ENCODE peak calls at places on chromosomes 11 and 22, in four cellular contexts. One of them, this sample, is unnamed.
A peak's percentile ranks its signal among the peaks of the same experiment; 100 is the strongest.

GRCh38 chr11:87306260-87306861 is 268.6 kb downstream of the TMEM135 start:
- ATAC-seq in GM12878: no peak
- ATAC-seq in upper lobe of left lung: no peak
- ATAC-seq in HepG2: no peak
- ATAC-seq in this sample: no peak

GRCh38 chr11:70780246-70780535 is 381.9 kb downstream of the CTTN start:
- ATAC-seq in upper lobe of left lung: no peak
- ATAC-seq in GM12878: no peak
- ATAC-seq in HepG2: no peak
- ATAC-seq in this sample: no peak

GRCh38 chr11:58730507-58731089 is 1.1 kb downstream of the GLYAT start:
- ATAC-seq in HepG2: no peak
- ATAC-seq in upper lobe of left lung: no peak
- ATAC-seq in GM12878: no peak
- ATAC-seq in this sample: no peak

GRCh38 chr11:95821640-95822039 is 31.3 kb downstream of the CEP57 start:
- ATAC-seq in HepG2: no peak
- ATAC-seq in GM12878: no peak
- ATAC-seq in upper lobe of left lung: no peak
- ATAC-seq in this sample: no peak

GRCh38 chr22:22178992-22179391 is 65.6 kb upstream of the VPREB1 start:
- ATAC-seq in GM12878: no peak
- ATAC-seq in HepG2: no peak
- ATAC-seq in upper lobe of left lung: no peak
- ATAC-seq in this sample: no peak

GRCh38 chr11:29306527-29306926 is 710.3 kb downstream of the KCNA4 start:
- ATAC-seq in GM12878: no peak
- ATAC-seq in HepG2: no peak
- ATAC-seq in upper lobe of left lung: no peak
- ATAC-seq in this sample: no peak

GRCh38 chr11:13663631-13664071 is 4.8 kb upstream of the FAR1 start:
- ATAC-seq in HepG2: no peak
- ATAC-seq in GM12878: no peak
- ATAC-seq in upper lobe of left lung: no peak
- ATAC-seq in this sample: no peak

GRCh38 chr22:40326905-40327735 is 19.2 kb upstream of the ADSL start:
- ATAC-seq in HepG2: no peak
- ATAC-seq in GM12878: no peak
- ATAC-seq in upper lobe of left lung: no peak
- ATAC-seq in this sample: no peak

GRCh38 chr11:128180446-128181089 is 406.8 kb downstream of the ETS1 start:
- ATAC-seq in upper lobe of left lung: no peak
- ATAC-seq in GM12878: no peak
- ATAC-seq in HepG2: no peak
- ATAC-seq in this sample: no peak

GRCh38 chr11:130588471-130588870 is 140.0 kb downstream of the ADAMTS15 start:
- ATAC-seq in upper lobe of left lung: no peak
- ATAC-seq in HepG2: no peak
- ATAC-seq in GM12878: no peak
- ATAC-seq in this sample: no peak

GRCh38 chr22:22759371-22759770 is 115.0 kb downstream of the GGTLC2 start:
- ATAC-seq in upper lobe of left lung: no peak
- ATAC-seq in HepG2: no peak
- ATAC-seq in GM12878: no peak
- ATAC-seq in this sample: no peak

GRCh38 chr11:36447514-36447913 is 62.6 kb downstream of the TRAF6 start:
- ATAC-seq in GM12878: no peak
- ATAC-seq in upper lobe of left lung: no peak
- ATAC-seq in HepG2: no peak
- ATAC-seq in this sample: no peak

GRCh38 chr11:766106-766940 is 11.0 kb downstream of the GATD1 start:
- ATAC-seq in GM12878: no peak
- ATAC-seq in HepG2: no peak
- ATAC-seq in upper lobe of left lung: no peak
- ATAC-seq in this sample: no peak

GRCh38 chr22:40401532-40401931 is 31.1 kb downstream of the SGSM3 start:
- ATAC-seq in HepG2: no peak
- ATAC-seq in upper lobe of left lung: no peak
- ATAC-seq in GM12878: no peak
- ATAC-seq in this sample: no peak

GRCh38 chr11:40328890-40329617 is 1130.4 kb downstream of the LRRC4C start:
- ATAC-seq in upper lobe of left lung: peak; percentile 89
- ATAC-seq in GM12878: no peak
- ATAC-seq in HepG2: peak; percentile 70
- ATAC-seq in this sample: peak; percentile 85

GRCh38 chr22:46833228-46833627 is 70.8 kb downstream of the TBC1D22A start:
- ATAC-seq in GM12878: no peak
- ATAC-seq in HepG2: peak; percentile 82
- ATAC-seq in upper lobe of left lung: no peak
- ATAC-seq in this sample: no peak

GRCh38 chr22:23565942-23566715 is 14.0 kb downstream of the IGLL1 start:
- ATAC-seq in HepG2: peak; percentile 73
- ATAC-seq in upper lobe of left lung: peak; percentile 26
- ATAC-seq in GM12878: no peak
- ATAC-seq in this sample: no peak

GRCh38 chr22:49678137-49678841 is 149.4 kb downstream of the BRD1 start:
- ATAC-seq in GM12878: no peak
- ATAC-seq in upper lobe of left lung: no peak
- ATAC-seq in HepG2: no peak
- ATAC-seq in this sample: no peak

GRCh38 chr11:43410394-43410793 is 51.7 kb downstream of the TTC17 start:
- ATAC-seq in GM12878: no peak
- ATAC-seq in HepG2: no peak
- ATAC-seq in upper lobe of left lung: no peak
- ATAC-seq in this sample: no peak

GRCh38 chr22:47032091-47032943 is 269.9 kb downstream of the TBC1D22A start:
- ATAC-seq in HepG2: no peak
- ATAC-seq in GM12878: no peak
- ATAC-seq in upper lobe of left lung: peak; percentile 61
- ATAC-seq in this sample: no peak

GRCh38 chr22:44557064-44557748 is 59.2 kb upstream of the RTL6 start:
- ATAC-seq in HepG2: no peak
- ATAC-seq in upper lobe of left lung: no peak
- ATAC-seq in GM12878: peak; percentile 44
- ATAC-seq in this sample: no peak

GRCh38 chr11:109971184-109971523 is 122.0 kb upstream of the ZC3H12C start:
- ATAC-seq in GM12878: peak; percentile 32
- ATAC-seq in HepG2: no peak
- ATAC-seq in upper lobe of left lung: no peak
- ATAC-seq in this sample: no peak

GRCh38 chr22:25540128-25540790 is 24.2 kb upstream of the GRK3 start:
- ATAC-seq in GM12878: no peak
- ATAC-seq in HepG2: no peak
- ATAC-seq in upper lobe of left lung: peak; percentile 30
- ATAC-seq in this sample: no peak

GRCh38 chr11:11786771-11787170 is 55.0 kb upstream of the USP47 start:
- ATAC-seq in GM12878: peak; percentile 53
- ATAC-seq in HepG2: peak; percentile 50
- ATAC-seq in upper lobe of left lung: no peak
- ATAC-seq in this sample: no peak

GRCh38 chr11:96204721-96205459 is 138.1 kb downstream of the MAML2 start:
- ATAC-seq in HepG2: no peak
- ATAC-seq in upper lobe of left lung: no peak
- ATAC-seq in GM12878: no peak
- ATAC-seq in this sample: no peak

GRCh38 chr22:31253949-31254348 is 38.3 kb downstream of the PIK3IP1 start:
- ATAC-seq in HepG2: no peak
- ATAC-seq in upper lobe of left lung: peak; percentile 53
- ATAC-seq in GM12878: no peak
- ATAC-seq in this sample: no peak

GRCh38 chr22:11626422-11626773 is 3901.6 kb upstream of the OR11H1 start:
- ATAC-seq in GM12878: no peak
- ATAC-seq in HepG2: no peak
- ATAC-seq in upper lobe of left lung: no peak
- ATAC-seq in this sample: no peak

GRCh38 chr11:79087238-79087956 is 353.4 kb downstream of the TENM4 start:
- ATAC-seq in GM12878: no peak
- ATAC-seq in HepG2: peak; percentile 89
- ATAC-seq in upper lobe of left lung: no peak
- ATAC-seq in this sample: peak; percentile 15

GRCh38 chr11:84914511-84914910 is 712.6 kb downstream of the DLG2 start:
- ATAC-seq in GM12878: no peak
- ATAC-seq in upper lobe of left lung: no peak
- ATAC-seq in HepG2: no peak
- ATAC-seq in this sample: no peak

GRCh38 chr11:103903621-103904323 is 132.7 kb upstream of the DDI1 start:
- ATAC-seq in upper lobe of left lung: no peak
- ATAC-seq in GM12878: peak; percentile 87
- ATAC-seq in HepG2: no peak
- ATAC-seq in this sample: no peak

GRCh38 chr11:3196161-3197043 is 22.2 kb downstream of the MRGPRG start:
- ATAC-seq in HepG2: no peak
- ATAC-seq in upper lobe of left lung: no peak
- ATAC-seq in GM12878: no peak
- ATAC-seq in this sample: no peak

GRCh38 chr11:69730500-69730899 is 26.7 kb upstream of the FGF19 start:
- ATAC-seq in upper lobe of left lung: no peak
- ATAC-seq in GM12878: no peak
- ATAC-seq in HepG2: no peak
- ATAC-seq in this sample: no peak

GRCh38 chr11:65743928-65744698 is 23.5 kb upstream of the RNASEH2C start:
- ATAC-seq in HepG2: peak; percentile 98
- ATAC-seq in upper lobe of left lung: peak; percentile 56
- ATAC-seq in GM12878: peak; percentile 56
- ATAC-seq in this sample: no peak

GRCh38 chr11:92975285-92975684 is 5.8 kb downstream of the MTNR1B start:
- ATAC-seq in GM12878: no peak
- ATAC-seq in upper lobe of left lung: no peak
- ATAC-seq in HepG2: peak; percentile 91
- ATAC-seq in this sample: no peak

GRCh38 chr11:76566811-76567210 is 103.7 kb downstream of the LRRC32 start:
- ATAC-seq in HepG2: no peak
- ATAC-seq in GM12878: no peak
- ATAC-seq in upper lobe of left lung: no peak
- ATAC-seq in this sample: no peak

GRCh38 chr22:31425331-31426050 is 26.1 kb downstream of the DRG1 start:
- ATAC-seq in upper lobe of left lung: no peak
- ATAC-seq in GM12878: no peak
- ATAC-seq in HepG2: no peak
- ATAC-seq in this sample: no peak

GRCh38 chr22:19620742-19621371 is 93.4 kb upstream of the SEPTIN5 start:
- ATAC-seq in HepG2: no peak
- ATAC-seq in upper lobe of left lung: peak; percentile 15
- ATAC-seq in GM12878: no peak
- ATAC-seq in this sample: peak; percentile 68

GRCh38 chr11:9264381-9265210 is 554 bp downstream of the DENND5A start:
- ATAC-seq in HepG2: peak; percentile 9
- ATAC-seq in GM12878: peak; percentile 43
- ATAC-seq in upper lobe of left lung: peak; percentile 91
- ATAC-seq in this sample: peak; percentile 76
- TF ChIP-seq POLR2AphosphoS5 in HepG2: no peak
- TF ChIP-seq POLR2AphosphoS5 in GM12878: no peak
- TF ChIP-seq POLR2AphosphoS5 in upper lobe of left lung: no peak
- TF ChIP-seq POLR2AphosphoS5 in this sample: peak; percentile 35

GRCh38 chr11:15650105-15650938 is 535.6 kb downstream of the INSC start:
- ATAC-seq in upper lobe of left lung: peak; percentile 100
- ATAC-seq in GM12878: peak; percentile 98
- ATAC-seq in HepG2: peak; percentile 100
- ATAC-seq in this sample: peak; percentile 98
- TF ChIP-seq EP300 in upper lobe of left lung: no peak
- TF ChIP-seq EP300 in GM12878: peak; percentile 9
- TF ChIP-seq EP300 in HepG2: peak; percentile 62
- TF ChIP-seq EP300 in this sample: no peak

DNA sequence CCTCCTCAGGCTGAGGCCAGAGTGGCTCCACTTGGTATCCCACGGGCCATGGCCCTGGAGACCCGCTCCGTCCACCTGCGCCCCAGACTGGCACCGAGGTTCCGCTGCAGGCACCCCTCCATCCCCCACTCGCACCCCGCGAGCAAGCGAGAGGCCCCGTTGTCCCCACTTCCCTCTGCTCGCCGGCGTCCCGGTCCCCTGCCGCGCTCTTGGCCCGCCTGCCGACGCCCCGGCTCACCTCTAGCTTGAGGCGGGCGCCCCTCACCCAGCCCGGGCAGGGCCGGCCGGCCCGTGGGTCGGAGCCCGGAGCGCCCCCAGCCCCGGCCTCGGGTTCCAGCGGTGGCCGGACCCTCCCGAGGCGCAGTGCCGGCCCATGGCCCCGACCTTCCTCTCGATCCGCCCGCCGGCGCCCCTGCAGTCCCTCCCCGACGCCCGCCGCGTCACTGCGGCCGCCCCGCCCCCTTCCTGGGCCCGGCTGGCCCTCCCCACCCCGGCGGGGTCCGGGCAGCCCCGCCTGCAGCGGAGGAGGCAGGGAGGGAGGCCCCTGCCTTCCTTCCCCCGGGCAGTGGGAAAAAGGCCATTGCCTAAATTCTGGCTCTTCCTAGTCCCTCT is at the start of gene PITPNM1:
- ATAC-seq in HepG2: peak; percentile 16
- ATAC-seq in GM12878: peak; percentile 54
- ATAC-seq in upper lobe of left lung: peak; percentile 68
- ATAC-seq in this sample: peak; percentile 4
- TF ChIP-seq POLR2AphosphoS5 in HepG2: no peak
- TF ChIP-seq POLR2AphosphoS5 in GM12878: no peak
- TF ChIP-seq POLR2AphosphoS5 in upper lobe of left lung: no peak
- TF ChIP-seq POLR2AphosphoS5 in this sample: no peak

GRCh38 chr11:113504071-113504470 is 28.9 kb upstream of the DRD2 start:
- ATAC-seq in upper lobe of left lung: no peak
- ATAC-seq in HepG2: no peak
- ATAC-seq in GM12878: no peak
- ATAC-seq in this sample: no peak

GRCh38 chr11:113505046-113505445 is 29.8 kb upstream of the DRD2 start:
- ATAC-seq in HepG2: no peak
- ATAC-seq in upper lobe of left lung: no peak
- ATAC-seq in GM12878: no peak
- ATAC-seq in this sample: no peak

GRCh38 chr11:113505541-113506375 is 30.6 kb upstream of the DRD2 start:
- ATAC-seq in HepG2: no peak
- ATAC-seq in upper lobe of left lung: no peak
- ATAC-seq in GM12878: no peak
- ATAC-seq in this sample: no peak

GRCh38 chr11:113506461-113506860 is 31.3 kb upstream of the DRD2 start:
- ATAC-seq in GM12878: no peak
- ATAC-seq in upper lobe of left lung: no peak
- ATAC-seq in HepG2: no peak
- ATAC-seq in this sample: no peak

DNA sequence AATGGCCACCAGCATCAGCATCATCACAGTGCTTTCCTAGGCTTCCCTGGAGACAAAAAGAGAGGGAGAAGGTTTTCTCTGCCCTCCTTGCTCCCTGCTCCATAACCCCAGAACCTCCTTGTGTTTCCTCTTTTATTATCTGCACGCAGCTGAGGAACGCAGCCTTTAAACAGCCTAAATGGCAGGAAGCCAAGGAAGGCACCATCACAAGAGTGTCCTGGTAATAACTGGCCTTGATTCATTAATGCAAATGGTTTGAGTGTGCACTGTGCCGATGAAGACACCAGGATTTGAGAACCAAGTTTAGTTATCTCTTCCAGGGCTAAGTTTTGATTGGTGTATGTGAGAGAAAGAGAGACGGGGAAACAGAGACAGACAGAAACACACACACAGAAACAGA is 29.4 kb upstream of the DRD2 start:
- ATAC-seq in HepG2: no peak
- ATAC-seq in upper lobe of left lung: no peak
- ATAC-seq in GM12878: no peak
- ATAC-seq in this sample: no peak
- TF ChIP-seq EP300 in HepG2: no peak
- TF ChIP-seq EP300 in upper lobe of left lung: no peak
- TF ChIP-seq EP300 in GM12878: no peak
- TF ChIP-seq EP300 in this sample: no peak

This sample was measured in gastroesophageal sphincter.